ENCODE peak calls at places on chromosomes 6 and 20, in eight cellular contexts. I is cardiac muscle cell, K is tibial artery, D is adrenal gland, W is lung, T is transverse colon, O is PC-3, L is right lobe of liver. V is an unnamed sample.

GRCh38 chr6:148251286-148251685 is 91.4 kb upstream of the SASH1 start:
- DNase-seq in I (peak; percentile 80), K (no peak), D (no peak), W (no peak), T (no peak), O (peak; percentile 56), L (no peak), V (no peak)

GRCh38 chr6:14707971-14708465 is 537.9 kb upstream of the JARID2 start:
- DNase-seq in I (no peak), K (no peak), D (no peak), W (no peak), T (no peak), O (no peak), L (no peak), V (no peak)

GRCh38 chr6:134080171-134080795 is 27.9 kb upstream of the SLC2A12 start:
- DNase-seq in I (no peak), K (no peak), D (no peak), W (no peak), T (peak; percentile 34), O (peak; percentile 15), L (no peak), V (no peak)

GRCh38 chr6:92879526-92879925 is 539.8 kb downstream of the EPHA7 start:
- DNase-seq in I (no peak), K (no peak), D (no peak), W (no peak), T (no peak), O (no peak), L (no peak), V (no peak)

GRCh38 chr6:161736796-161737292 is 463.0 kb upstream of the AGPAT4 start:
- DNase-seq in I (no peak), K (no peak), D (no peak), W (no peak), T (no peak), O (no peak), L (no peak), V (no peak)

GRCh38 chr6:44224154-44224977 is 971 bp downstream of the SLC29A1 start:
- DNase-seq in I (peak; percentile 16), K (no peak), D (no peak), W (no peak), T (no peak), O (peak; percentile 44), L (no peak), V (no peak)

GRCh38 chr6:170533792-170534191 is 19.3 kb downstream of the PSMB1 start:
- DNase-seq in I (no peak), K (no peak), D (no peak), W (no peak), T (no peak), O (no peak), L (no peak), V (no peak)

GRCh38 chr6:104908031-104908430 is 48.3 kb upstream of the HACE1 start:
- DNase-seq in I (no peak), K (no peak), D (no peak), W (no peak), T (no peak), O (peak; percentile 13), L (no peak), V (no peak)

GRCh38 chr20:58675641-58676040 is 17.0 kb upstream of the NPEPL1 start:
- DNase-seq in I (no peak), K (no peak), D (no peak), W (no peak), T (no peak), O (no peak), L (no peak), V (no peak)

GRCh38 chr6:37674161-37674560 is 23.5 kb downstream of the MDGA1 start:
- DNase-seq in I (no peak), K (no peak), D (no peak), W (no peak), T (no peak), O (no peak), L (no peak), V (no peak)

GRCh38 chr6:168273483-168274045 is 46.0 kb downstream of the DACT2 start:
- DNase-seq in I (no peak), K (peak; percentile 16), D (no peak), W (no peak), T (no peak), O (no peak), L (no peak), V (no peak)

GRCh38 chr6:68343901-68344300 is 291.2 kb upstream of the ADGRB3 start:
- DNase-seq in I (peak; percentile 20), K (no peak), D (peak; percentile 12), W (no peak), T (no peak), O (peak; percentile 83), L (no peak), V (no peak)

GRCh38 chr20:61696181-61696735 is 369.4 kb downstream of the TAF4 start:
- DNase-seq in I (no peak), K (no peak), D (no peak), W (no peak), T (no peak), O (no peak), L (peak; percentile 42), V (no peak)

GRCh38 chr6:2763876-2764540 is 1.2 kb upstream of the WRNIP1 start:
- DNase-seq in I (no peak), K (no peak), D (no peak), W (no peak), T (no peak), O (no peak), L (no peak), V (no peak)

GRCh38 chr20:38180781-38181180 is 15.7 kb upstream of the TGM2 start:
- DNase-seq in I (no peak), K (no peak), D (peak; percentile 62), W (no peak), T (no peak), O (peak; percentile 95), L (no peak), V (no peak)

GRCh38 chr20:16459019-16459700 is 114.1 kb downstream of the KIF16B start:
- DNase-seq in I (peak; percentile 90), K (peak; percentile 64), D (peak; percentile 84), W (no peak), T (no peak), O (peak; percentile 47), L (no peak), V (peak; percentile 72)

GRCh38 chr6:219019-219570 is 73.2 kb upstream of the DUSP22 start:
- DNase-seq in I (no peak), K (no peak), D (no peak), W (no peak), T (no peak), O (no peak), L (no peak), V (no peak)

GRCh38 chr6:391559-392440 is at the start of gene IRF4:
- DNase-seq in I (no peak), K (no peak), D (no peak), W (no peak), T (peak; percentile 73), O (no peak), L (no peak), V (no peak)

GRCh38 chr6:106972500-106972899 is 2.0 kb downstream of the CD24 start:
- DNase-seq in I (no peak), K (no peak), D (no peak), W (no peak), T (no peak), O (peak; percentile 19), L (no peak), V (no peak)
- H3K27ac ChIP-seq in I (peak overlapping the region; percentile 1), K (no peak overlapping the region), D (no peak overlapping the region), W (no peak overlapping the region), T (peak overlapping the region; percentile 86), O (no peak overlapping the region), L (no peak overlapping the region), V (no peak overlapping the region)

GRCh38 chr6:50259903-50260302 is 210.2 kb upstream of the DEFB112 start:
- DNase-seq in I (no peak), K (no peak), D (no peak), W (no peak), T (no peak), O (no peak), L (no peak), V (no peak)

GRCh38 chr6:50270427-50270826 is 220.7 kb upstream of the DEFB112 start:
- DNase-seq in I (no peak), K (no peak), D (no peak), W (no peak), T (no peak), O (no peak), L (no peak), V (no peak)

GRCh38 chr6:50264995-50265571 is 215.4 kb upstream of the DEFB112 start:
- DNase-seq in I (no peak), K (no peak), D (peak; percentile 34), W (no peak), T (no peak), O (peak; percentile 42), L (no peak), V (no peak)
- TF ChIP-seq CTCF in I (no peak), K (no peak), D (peak; percentile 17), W (no peak), T (no peak), O (peak; percentile 63), L (peak; percentile 16), V (no peak)

DNA sequence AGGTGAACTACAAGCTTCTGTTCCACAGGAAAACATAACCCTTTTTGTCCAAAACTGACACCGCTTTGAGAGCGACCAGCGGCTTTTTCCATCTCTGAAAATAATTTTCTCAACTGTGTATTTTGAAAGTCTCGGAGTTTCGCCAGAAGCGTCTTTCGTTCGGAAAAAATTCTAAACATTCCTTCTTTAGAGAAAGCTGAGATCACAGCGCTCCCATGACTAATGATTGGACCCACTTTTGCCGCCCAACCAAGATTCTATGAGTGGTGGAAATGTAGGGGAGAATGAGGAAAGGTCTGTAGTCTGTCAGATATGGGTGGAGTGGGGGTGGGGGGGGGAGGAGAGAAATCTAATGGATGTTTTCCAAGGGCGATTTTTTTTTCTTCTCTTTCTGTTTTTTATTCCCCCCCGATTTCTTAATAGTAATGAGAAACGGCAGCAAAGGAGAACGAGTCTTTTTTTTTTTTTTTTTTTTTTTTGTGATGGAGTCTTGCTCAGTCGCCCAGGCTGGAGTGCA is 189.3 kb downstream of the TRIM27 start:
- DNase-seq in I (no peak), K (no peak), D (no peak), W (no peak), T (no peak), O (no peak), L (no peak), V (no peak)
- H3K9me3 ChIP-seq in I (no peaks in the 10 kb centered on the region), K (no peaks in the 10 kb centered on the region), D (no peaks in the 10 kb centered on the region), W (peaks cover 8% of the 10 kb centered on the region), T (no peaks in the 10 kb centered on the region), O (no peaks in the 10 kb centered on the region), L (no peaks in the 10 kb centered on the region), V (no peaks in the 10 kb centered on the region)

DNA sequence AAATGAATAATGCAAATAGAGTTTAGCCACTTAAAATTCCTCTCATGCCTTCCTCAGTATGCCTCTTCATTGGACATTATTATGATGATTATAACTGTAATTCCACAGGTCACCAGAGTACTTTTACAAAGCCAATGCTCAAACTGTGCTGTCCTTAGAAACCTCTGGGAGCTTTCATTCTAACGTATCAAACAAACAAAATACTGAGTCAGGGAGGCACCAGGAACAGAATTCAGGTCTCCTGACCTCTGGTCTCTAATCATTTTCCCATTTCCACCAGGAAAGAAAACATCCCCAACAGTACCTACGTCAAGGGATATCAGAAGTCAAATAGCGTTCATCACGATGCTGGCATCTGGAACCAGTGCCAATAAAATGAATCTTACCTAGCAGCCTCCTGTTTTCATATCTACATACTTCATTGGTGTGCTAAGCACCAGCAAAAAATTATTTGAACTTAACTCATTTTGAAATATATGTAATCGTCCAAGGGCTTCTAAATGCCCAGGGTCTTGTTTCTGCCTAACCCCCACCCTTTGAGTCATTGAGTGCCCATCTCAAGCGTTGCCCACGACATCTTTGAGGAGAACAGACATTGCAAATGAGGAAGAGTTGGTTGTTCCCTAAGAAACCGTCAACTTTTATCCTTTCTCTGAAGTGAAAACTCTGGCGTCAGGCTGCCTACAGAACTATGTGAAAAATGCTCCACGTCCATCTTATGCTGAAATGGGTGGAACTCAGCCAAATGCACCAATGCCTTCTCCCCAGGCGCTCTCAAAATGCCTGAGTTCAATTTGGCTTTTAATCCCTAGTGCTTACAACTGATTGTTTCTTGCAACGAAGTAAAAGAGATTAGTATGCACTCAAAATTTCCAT is 37.8 kb downstream of the NEDD9 start:
- DNase-seq in I (peak; percentile 95), K (no peak), D (peak; percentile 19), W (no peak), T (no peak), O (no peak), L (no peak), V (no peak)
- H3K27ac ChIP-seq in I (no peak overlapping the region), K (peak overlapping the region; percentile 60), D (peak overlapping the region; percentile 11), W (peak overlapping the region; percentile 66), T (no peak overlapping the region), O (no peak overlapping the region), L (peak overlapping the region; percentile 38), V (peak overlapping the region; percentile 62)